ENCODE peak calls at places on chromosomes 5 and 9, in seven cellular contexts. E, G, X, I, H, Q and T are unnamed samples.

GRCh38 chr5:9409413-9410089 is 136.3 kb downstream of the SEMA5A start:
- DNase-seq in X (no peak), Q (no peak), H (no peak), E (no peak), G (no peak), I (no peak), T (no peak)

GRCh38 chr9:36164361-36164760 is 4.8 kb upstream of the CCIN start:
- DNase-seq in Q (no peak), H (no peak), X (no peak), G (no peak), I (no peak), E (no peak), T (no peak)

GRCh38 chr5:6900828-6901227 is 187.6 kb downstream of the TENT4A start:
- DNase-seq in Q (no peak), H (no peak), X (no peak), I (no peak), G (no peak), E (no peak), T (no peak)

GRCh38 chr5:38673671-38674071 is 117.2 kb upstream of the LIFR start:
- DNase-seq in X (no peak), H (peak), E (no peak), Q (no peak), I (no peak), G (no peak), T (peak)

GRCh38 chr5:175752826-175753535 is 95.1 kb downstream of the HRH2 start:
- DNase-seq in X (no peak), E (no peak), G (no peak), I (no peak), H (no peak), Q (peak), T (peak)

GRCh38 chr5:5293029-5293428 is 129.4 kb upstream of the ICE1 start:
- DNase-seq in G (peak), I (no peak), X (no peak), Q (no peak), E (no peak), H (no peak), T (no peak)

GRCh38 chr9:77897292-77897691 is 134.3 kb downstream of the GNAQ start:
- DNase-seq in Q (no peak), G (peak), H (no peak), I (no peak), X (no peak), E (no peak), T (no peak)

GRCh38 chr5:10166392-10166791 is 83.3 kb downstream of the ATPSCKMT start:
- DNase-seq in X (no peak), E (no peak), I (no peak), G (no peak), H (no peak), Q (no peak), T (no peak)

GRCh38 chr5:109865636-109866035 is 175.9 kb downstream of the MAN2A1 start:
- DNase-seq in H (peak), G (no peak), E (no peak), X (no peak), I (no peak), Q (no peak), T (peak)

GRCh38 chr9:131844745-131845118 is 104.9 kb upstream of the RAPGEF1 start:
- DNase-seq in H (no peak), I (no peak), X (no peak), G (no peak), E (no peak), Q (no peak), T (no peak)

GRCh38 chr9:14585730-14586473 is 107.3 kb downstream of the ZDHHC21 start:
- DNase-seq in E (no peak), H (no peak), Q (no peak), I (no peak), X (no peak), G (peak), T (no peak)

GRCh38 chr9:12680341-12680740 is 12.8 kb upstream of the TYRP1 start:
- DNase-seq in I (no peak), E (no peak), X (no peak), G (no peak), H (no peak), Q (no peak), T (peak)

GRCh38 chr5:123807177-123807900 is 295.4 kb downstream of the CSNK1G3 start:
- DNase-seq in Q (peak), G (no peak), H (no peak), X (no peak), E (no peak), I (peak), T (peak)

GRCh38 chr9:21579209-21579608 is 97.1 kb upstream of the IFNE start:
- DNase-seq in H (no peak), I (no peak), Q (no peak), E (no peak), G (no peak), X (no peak), T (peak)